ENCODE peak calls at places on chromosome 3, in five cellular contexts. B, M, V, E and F are unnamed samples.

GRCh38 chr3:155701882-155702465 is 42.9 kb downstream of the PLCH1 start:
- DNase-seq in B (peak; percentile 90), M (peak; percentile 30), V (no peak), E (peak; percentile 60), F (peak; percentile 82)

GRCh38 chr3:54931182-54931581 is 3.3 kb upstream of the LRTM1 start:
- DNase-seq in B (no peak), M (no peak), V (no peak), E (no peak), F (no peak)

GRCh38 chr3:123525433-123525832 is 59.4 kb downstream of the HACD2 start:
- DNase-seq in B (no peak), M (no peak), V (no peak), E (no peak), F (no peak)

GRCh38 chr3:16132926-16133325 is 41.6 kb upstream of the GALNT15 start:
- DNase-seq in B (no peak), M (no peak), V (no peak), E (no peak), F (no peak)

GRCh38 chr3:151798476-151798875 is 15.4 kb upstream of the AADAC start:
- DNase-seq in B (no peak), M (no peak), V (no peak), E (peak; percentile 77), F (no peak)

GRCh38 chr3:179681492-179682263 is 28.8 kb downstream of the USP13 start:
- DNase-seq in B (no peak), M (no peak), V (no peak), E (no peak), F (no peak)

GRCh38 chr3:141401584-141402475 is 33.5 kb downstream of the ZBTB38 start:
- DNase-seq in B (peak; percentile 76), M (no peak), V (peak; percentile 86), E (no peak), F (peak; percentile 59)

GRCh38 chr3:68007621-68008226 is 353.3 kb upstream of the SUCLG2 start:
- DNase-seq in B (peak; percentile 71), M (no peak), V (peak; percentile 78), E (no peak), F (no peak)

GRCh38 chr3:188194327-188194726 is 40.4 kb downstream of the LPP start:
- DNase-seq in B (no peak), M (no peak), V (no peak), E (peak; percentile 67), F (peak; percentile 65)

GRCh38 chr3:46883252-46884185 is 6.0 kb downstream of the PTH1R start:
- DNase-seq in B (peak; percentile 66), M (no peak), V (no peak), E (no peak), F (peak; percentile 41)

GRCh38 chr3:56954125-56954524 is 106.3 kb upstream of the SPATA12 start:
- DNase-seq in B (no peak), M (no peak), V (no peak), E (no peak), F (no peak)

GRCh38 chr3:122577409-122578028 is at the start of gene PARP15:
- DNase-seq in B (peak; percentile 77), M (no peak), V (peak; percentile 76), E (no peak), F (peak; percentile 14)

GRCh38 chr3:103365467-103365866 is 930.7 kb downstream of the ZPLD1 start:
- DNase-seq in B (no peak), M (no peak), V (no peak), E (no peak), F (no peak)

GRCh38 chr3:55897573-55898224 is 410.6 kb upstream of the WNT5A start:
- DNase-seq in B (peak; percentile 64), M (no peak), V (no peak), E (peak; percentile 23), F (peak; percentile 42)

GRCh38 chr3:69509288-69509687 is 123.4 kb upstream of the FRMD4B start:
- DNase-seq in B (no peak), M (no peak), V (no peak), E (no peak), F (no peak)

GRCh38 chr3:164222200-164222599 is 856.1 kb downstream of the SI start:
- DNase-seq in B (no peak), M (no peak), V (no peak), E (no peak), F (no peak)

GRCh38 chr3:158753814-158754213 is 21.6 kb upstream of the RARRES1 start:
- DNase-seq in B (no peak), M (no peak), V (no peak), E (no peak), F (no peak)

GRCh38 chr3:57227204-57227929 is at the start of gene APPL1:
- DNase-seq in B (peak; percentile 94), M (peak; percentile 91), V (peak; percentile 97), E (peak; percentile 89), F (peak; percentile 90)